ENCODE peak calls at places on chromosome 6, in eight cellular contexts. V is OCI-LY7, O is fibroblast of lung, J is fibroblast of the aortic adventitia, F is A549, W is esophagus squamous epithelium, D is fibroblast of pulmonary artery, Y is AG04450. K is an unnamed sample.

GRCh38 chr6:106250997-106251396 is 74.6 kb downstream of the ATG5 start:
- DNase-seq in V (no peak), O (no peak), J (no peak), F (no peak), W (no peak), D (no peak), Y (no peak), K (no peak)

GRCh38 chr6:37137201-37137880 is 32.6 kb upstream of the PIM1 start:
- DNase-seq in V (no peak), O (peak; percentile 99), J (peak; percentile 96), F (peak; percentile 94), W (no peak), D (peak; percentile 99), Y (peak; percentile 93), K (no peak)

GRCh38 chr6:403659-404655 is 12.4 kb downstream of the IRF4 start:
- DNase-seq in V (no peak), O (no peak), J (no peak), F (no peak), W (no peak), D (no peak), Y (no peak), K (peak; percentile 55)

GRCh38 chr6:107692351-107692750 is 131.8 kb downstream of the SCML4 start:
- DNase-seq in V (no peak), O (peak; percentile 51), J (peak; percentile 77), F (no peak), W (no peak), D (peak; percentile 81), Y (no peak), K (no peak)

GRCh38 chr6:12594541-12594893 is 122.0 kb upstream of the PHACTR1 start:
- DNase-seq in V (peak; percentile 43), O (no peak), J (no peak), F (no peak), W (no peak), D (no peak), Y (no peak), K (no peak)

GRCh38 chr6:69589626-69590025 is 207.2 kb downstream of the LMBRD1 start:
- DNase-seq in V (no peak), O (no peak), J (no peak), F (no peak), W (no peak), D (no peak), Y (no peak), K (no peak)

GRCh38 chr6:38095054-38095453 is 275.5 kb downstream of the ZFAND3 start:
- DNase-seq in V (no peak), O (peak; percentile 73), J (peak; percentile 70), F (no peak), W (no peak), D (peak; percentile 51), Y (peak; percentile 42), K (no peak)

GRCh38 chr6:84428300-84428907 is 201.0 kb upstream of the CEP162 start:
- DNase-seq in V (peak; percentile 21), O (peak; percentile 44), J (peak; percentile 78), F (peak; percentile 51), W (no peak), D (peak; percentile 85), Y (no peak), K (peak; percentile 40)

GRCh38 chr6:167409689-167410088 is 84.8 kb downstream of the TTLL2 start:
- DNase-seq in V (no peak), O (no peak), J (no peak), F (no peak), W (no peak), D (no peak), Y (no peak), K (no peak)

GRCh38 chr6:160082627-160083026 is 39.0 kb upstream of the SLC22A1 start:
- DNase-seq in V (no peak), O (no peak), J (no peak), F (no peak), W (no peak), D (no peak), Y (no peak), K (no peak)

GRCh38 chr6:42911171-42912021 is 4.5 kb upstream of the PTCRA start:
- DNase-seq in V (no peak), O (no peak), J (no peak), F (no peak), W (no peak), D (no peak), Y (no peak), K (no peak)

GRCh38 chr6:91483415-91483814 is 896.5 kb upstream of the MAP3K7 start:
- DNase-seq in V (no peak), O (no peak), J (no peak), F (no peak), W (no peak), D (no peak), Y (no peak), K (no peak)

GRCh38 chr6:87920245-87920644 is 127.4 kb upstream of the SPACA1 start:
- DNase-seq in V (peak; percentile 56), O (no peak), J (no peak), F (no peak), W (no peak), D (no peak), Y (no peak), K (no peak)
- H3K4me3 ChIP-seq in V (peak overlapping the region; percentile 55), O (no peak overlapping the region), J (no peak overlapping the region), F (no peak overlapping the region), W (no peak overlapping the region), D (no peak overlapping the region), Y (no peak overlapping the region), K (no peak overlapping the region)

DNA sequence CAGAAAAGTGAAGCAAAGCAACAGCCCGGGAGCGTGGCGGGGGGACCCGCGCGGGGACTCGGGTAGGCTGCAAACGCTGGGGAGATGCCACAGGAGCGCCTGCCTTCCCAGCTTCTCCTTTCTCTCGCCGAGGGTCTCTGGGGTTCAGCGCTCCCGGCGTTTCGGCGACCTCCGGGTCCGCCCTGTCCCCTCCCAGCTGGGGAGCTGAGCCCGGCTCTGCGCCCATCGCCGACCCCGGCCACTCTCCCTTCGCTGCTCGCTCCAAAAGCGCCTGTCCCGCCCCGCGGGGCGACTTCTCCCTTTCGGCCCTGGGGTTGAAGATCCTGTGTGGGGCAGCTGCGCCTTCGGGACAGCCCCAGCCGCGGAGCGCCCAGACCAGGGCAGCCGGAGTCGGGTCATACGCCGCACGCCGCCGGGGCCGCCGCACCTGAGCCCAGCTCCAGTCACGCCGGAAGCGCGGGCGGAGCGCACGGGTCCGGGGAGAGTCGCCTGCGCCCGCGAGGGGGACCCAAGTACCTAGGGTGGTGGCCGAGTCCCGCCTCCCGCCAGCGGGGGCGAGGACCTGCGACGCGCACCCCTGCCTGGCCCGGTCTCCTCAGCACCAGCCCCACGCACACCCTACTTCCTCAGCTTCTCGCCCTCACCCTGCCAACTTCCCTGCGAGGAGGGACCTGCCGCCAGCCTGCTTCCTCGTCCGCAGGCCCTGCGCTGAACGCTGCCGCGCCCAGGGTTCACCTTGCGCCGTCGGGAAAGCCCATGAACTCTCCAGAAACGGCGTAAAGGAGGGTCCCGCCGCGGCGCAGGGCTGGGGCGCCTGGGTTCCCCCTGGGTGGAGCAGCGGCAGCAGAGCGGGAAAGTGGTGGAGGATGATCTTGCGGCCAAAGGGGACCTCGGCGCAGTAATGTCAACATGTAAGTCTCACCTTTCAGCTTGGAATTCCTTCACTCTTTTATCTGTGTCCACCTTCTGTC is at the start of gene ADGRG6:
- DNase-seq in V (no peak), O (peak; percentile 47), J (no peak), F (peak; percentile 75), W (no peak), D (no peak), Y (no peak), K (peak; percentile 74)
- H3K4me3 ChIP-seq in V (no peak within 1 kb of the TSS), O (peak within 1 kb of the TSS; percentile 50), J (peak within 1 kb of the TSS; percentile 69), F (peak within 1 kb of the TSS; percentile 81), W (peak within 1 kb of the TSS; percentile 66), D (peak within 1 kb of the TSS; percentile 66), Y (peak within 1 kb of the TSS; percentile 70), K (peak within 1 kb of the TSS; percentile 24)

DNA sequence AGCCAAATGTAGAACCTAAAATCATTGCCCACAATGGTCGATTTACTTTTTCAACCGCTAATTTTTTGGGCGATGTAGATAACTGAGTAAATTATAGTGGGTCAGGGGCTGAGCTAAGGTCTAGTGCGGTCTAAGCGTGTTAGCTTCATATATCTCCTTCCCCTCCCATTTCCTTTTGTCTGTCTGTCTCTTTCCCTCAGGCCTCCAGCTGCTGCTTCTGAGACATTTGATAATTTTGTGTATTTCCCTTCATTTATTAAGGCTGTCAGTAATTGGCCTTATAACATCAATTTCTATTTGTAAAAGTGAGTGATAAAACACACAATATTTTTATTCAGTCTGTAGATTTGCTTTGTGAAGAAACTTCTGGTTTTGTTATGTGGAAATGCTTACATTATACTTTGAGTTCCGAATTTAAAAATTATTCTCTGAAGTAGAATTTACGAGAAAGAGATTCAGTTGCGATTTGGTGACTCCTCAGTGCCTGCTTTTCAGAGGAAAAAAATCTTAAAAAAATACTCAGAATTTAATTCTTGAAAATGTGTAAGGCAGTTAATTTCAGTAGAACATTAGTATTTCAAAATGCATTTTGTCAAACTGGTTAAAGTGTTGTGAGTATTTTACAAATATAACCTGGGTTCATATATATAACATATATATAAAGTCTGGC is 1.4 kb downstream of the TMEM170B start:
- DNase-seq in V (peak; percentile 11), O (no peak), J (no peak), F (no peak), W (no peak), D (no peak), Y (no peak), K (no peak)
- H3K4me3 ChIP-seq in V (peak overlapping the region; percentile 89), O (peak overlapping the region; percentile 53), J (no peak overlapping the region), F (peak overlapping the region; percentile 77), W (peak overlapping the region; percentile 76), D (peak overlapping the region; percentile 53), Y (no peak overlapping the region), K (peak overlapping the region; percentile 71)

DNA sequence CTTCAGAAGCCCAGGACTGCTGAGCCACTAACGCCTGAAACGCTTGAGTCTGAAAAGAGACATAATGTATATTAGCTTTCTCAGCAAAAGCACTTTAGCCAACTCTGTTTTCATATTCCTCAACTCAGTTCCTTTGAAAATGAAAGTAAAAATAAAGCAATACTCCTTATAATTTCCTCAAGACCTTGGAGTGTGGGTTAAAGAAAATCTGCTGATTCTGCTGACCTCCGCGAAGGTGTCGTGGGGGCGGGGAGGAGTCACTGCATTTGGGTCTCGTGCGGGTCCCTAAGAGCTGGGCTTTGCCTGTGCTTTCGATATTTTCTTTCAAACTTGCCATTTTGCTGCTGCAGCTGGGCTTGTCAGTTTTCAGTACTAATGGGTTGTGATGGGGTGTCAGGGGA is 142.2 kb upstream of the ARID1B start:
- DNase-seq in V (peak; percentile 25), O (no peak), J (peak; percentile 24), F (no peak), W (no peak), D (no peak), Y (no peak), K (no peak)
- H3K4me3 ChIP-seq in V (no peak overlapping the region), O (peak overlapping the region; percentile 27), J (peak overlapping the region; percentile 58), F (no peak overlapping the region), W (no peak overlapping the region), D (peak overlapping the region; percentile 17), Y (peak overlapping the region; percentile 42), K (no peak overlapping the region)

DNA sequence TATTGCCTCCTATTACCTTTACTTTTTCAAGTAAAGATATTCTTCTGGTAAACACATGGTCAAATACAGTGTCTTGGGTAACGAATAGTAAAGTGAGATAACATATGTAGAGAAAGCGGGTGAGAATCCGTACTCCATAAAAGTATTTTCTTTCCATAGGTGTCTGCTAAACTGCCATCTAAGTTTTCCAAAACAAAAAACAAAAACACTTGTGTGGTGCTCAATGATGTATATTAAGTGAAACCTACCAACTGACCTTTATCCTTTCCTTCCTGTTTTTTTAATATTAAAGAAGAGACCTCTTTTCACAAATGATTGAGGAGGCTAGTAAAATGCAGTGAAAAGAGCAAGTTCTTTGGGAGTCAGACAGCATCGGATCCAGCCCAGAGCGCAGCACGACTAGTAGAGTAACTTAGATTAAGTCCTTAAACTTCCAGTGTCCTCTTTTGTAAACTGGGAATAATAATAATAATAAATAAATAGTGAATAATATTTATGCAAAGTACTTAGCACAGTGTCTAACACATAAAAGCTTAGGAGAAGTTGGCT is 437 bp upstream of the CDKAL1 start:
- DNase-seq in V (no peak), O (no peak), J (no peak), F (no peak), W (no peak), D (no peak), Y (no peak), K (no peak)
- H3K4me3 ChIP-seq in V (peak overlapping the region; percentile 94), O (peak overlapping the region; percentile 42), J (peak overlapping the region; percentile 97), F (peak overlapping the region; percentile 58), W (peak overlapping the region; percentile 72), D (peak overlapping the region; percentile 96), Y (peak overlapping the region; percentile 96), K (no peak overlapping the region)

GRCh38 chr6:162934844-162935243 is 207.1 kb downstream of the PACRG start:
- DNase-seq in V (no peak), O (no peak), J (no peak), F (no peak), W (no peak), D (no peak), Y (no peak), K (no peak)
- H3K4me3 ChIP-seq in V (no peak overlapping the region), O (no peak overlapping the region), J (no peak overlapping the region), F (no peak overlapping the region), W (no peak overlapping the region), D (no peak overlapping the region), Y (no peak overlapping the region), K (no peak overlapping the region)

K was measured in mucosa of descending colon.